ENCODE peak calls at places on chromosome 16, in four cellular contexts. One of them, this sample, is unnamed.

GRCh38 chr16:89202422-89203215 is 2.3 kb upstream of the SLC22A31 start:
- DNase-seq in neural crest cell: no peak
- DNase-seq in ACHN: no peak
- DNase-seq in NCI-H1694 treated with DMSO at 0.1 percent for 48 hours: no peak
- DNase-seq in this sample: no peak

GRCh38 chr16:66478733-66479511 is 51.8 kb downstream of the BEAN1 start:
- DNase-seq in neural crest cell: peak
- DNase-seq in ACHN: peak
- DNase-seq in NCI-H1694 treated with DMSO at 0.1 percent for 48 hours: peak
- DNase-seq in this sample: peak

GRCh38 chr16:85192233-85192632 is 80.0 kb upstream of the CIBAR2 start:
- DNase-seq in NCI-H1694 treated with DMSO at 0.1 percent for 48 hours: peak
- DNase-seq in ACHN: no peak
- DNase-seq in neural crest cell: no peak
- DNase-seq in this sample: no peak

GRCh38 chr16:87808108-87808507 is 42.3 kb upstream of the KLHDC4 start:
- DNase-seq in NCI-H1694 treated with DMSO at 0.1 percent for 48 hours: no peak
- DNase-seq in neural crest cell: no peak
- DNase-seq in ACHN: no peak
- DNase-seq in this sample: no peak

GRCh38 chr16:50372611-50373344 is 4.0 kb upstream of the BRD7 start:
- DNase-seq in neural crest cell: no peak
- DNase-seq in NCI-H1694 treated with DMSO at 0.1 percent for 48 hours: peak
- DNase-seq in ACHN: no peak
- DNase-seq in this sample: no peak

GRCh38 chr16:84593825-84594724 is 23.8 kb downstream of the COTL1 start:
- DNase-seq in NCI-H1694 treated with DMSO at 0.1 percent for 48 hours: no peak
- DNase-seq in neural crest cell: no peak
- DNase-seq in ACHN: no peak
- DNase-seq in this sample: no peak

GRCh38 chr16:88920618-88921602 is 54.5 kb upstream of the PABPN1L start:
- DNase-seq in NCI-H1694 treated with DMSO at 0.1 percent for 48 hours: peak
- DNase-seq in neural crest cell: no peak
- DNase-seq in ACHN: no peak
- DNase-seq in this sample: no peak

GRCh38 chr16:29769507-29769906 is 8.5 kb upstream of the ZG16 start:
- DNase-seq in NCI-H1694 treated with DMSO at 0.1 percent for 48 hours: no peak
- DNase-seq in ACHN: no peak
- DNase-seq in neural crest cell: no peak
- DNase-seq in this sample: no peak

GRCh38 chr16:50001144-50001543 is 23.9 kb upstream of the CNEP1R1 start:
- DNase-seq in ACHN: no peak
- DNase-seq in NCI-H1694 treated with DMSO at 0.1 percent for 48 hours: no peak
- DNase-seq in neural crest cell: no peak
- DNase-seq in this sample: no peak

GRCh38 chr16:82703156-82703555 is 76.4 kb downstream of the CDH13 start:
- DNase-seq in ACHN: peak
- DNase-seq in neural crest cell: no peak
- DNase-seq in NCI-H1694 treated with DMSO at 0.1 percent for 48 hours: no peak
- DNase-seq in this sample: no peak

GRCh38 chr16:70163596-70163995 is 10.0 kb upstream of the CLEC18C start:
- DNase-seq in neural crest cell: no peak
- DNase-seq in ACHN: no peak
- DNase-seq in NCI-H1694 treated with DMSO at 0.1 percent for 48 hours: no peak
- DNase-seq in this sample: no peak

GRCh38 chr16:65059421-65059980 is 62.4 kb downstream of the CDH11 start:
- DNase-seq in NCI-H1694 treated with DMSO at 0.1 percent for 48 hours: no peak
- DNase-seq in ACHN: no peak
- DNase-seq in neural crest cell: peak
- DNase-seq in this sample: no peak

GRCh38 chr16:86886651-86887050 is 308.3 kb downstream of the FOXL1 start:
- DNase-seq in ACHN: peak
- DNase-seq in NCI-H1694 treated with DMSO at 0.1 percent for 48 hours: no peak
- DNase-seq in neural crest cell: no peak
- DNase-seq in this sample: no peak

GRCh38 chr16:19555938-19556778 is 655 bp downstream of the VPS35L start:
- DNase-seq in ACHN: peak
- DNase-seq in NCI-H1694 treated with DMSO at 0.1 percent for 48 hours: no peak
- DNase-seq in neural crest cell: peak
- DNase-seq in this sample: no peak

GRCh38 chr16:31874354-31875111 is 926 bp downstream of the ZNF267 start:
- DNase-seq in neural crest cell: no peak
- DNase-seq in ACHN: peak
- DNase-seq in NCI-H1694 treated with DMSO at 0.1 percent for 48 hours: no peak
- DNase-seq in this sample: no peak

GRCh38 chr16:79598341-79599181 is 2.0 kb downstream of the MAF start:
- DNase-seq in NCI-H1694 treated with DMSO at 0.1 percent for 48 hours: no peak
- DNase-seq in ACHN: no peak
- DNase-seq in neural crest cell: peak
- DNase-seq in this sample: peak

GRCh38 chr16:89557230-89557935 is 3.1 kb upstream of the RPL13 start:
- DNase-seq in ACHN: peak
- DNase-seq in NCI-H1694 treated with DMSO at 0.1 percent for 48 hours: peak
- DNase-seq in neural crest cell: peak
- DNase-seq in this sample: peak

GRCh38 chr16:85061566-85061965 is 34.0 kb downstream of the KIAA0513 start:
- DNase-seq in ACHN: no peak
- DNase-seq in neural crest cell: no peak
- DNase-seq in NCI-H1694 treated with DMSO at 0.1 percent for 48 hours: no peak
- DNase-seq in this sample: no peak

GRCh38 chr16:69481901-69482341 is 57.5 kb downstream of the CYB5B start:
- DNase-seq in ACHN: no peak
- DNase-seq in NCI-H1694 treated with DMSO at 0.1 percent for 48 hours: no peak
- DNase-seq in neural crest cell: no peak
- DNase-seq in this sample: no peak

GRCh38 chr16:30567991-30568638 is 3.4 kb downstream of the ZNF688 start:
- DNase-seq in NCI-H1694 treated with DMSO at 0.1 percent for 48 hours: no peak
- DNase-seq in ACHN: no peak
- DNase-seq in neural crest cell: no peak
- DNase-seq in this sample: no peak

GRCh38 chr16:52398491-52398960 is 148.4 kb downstream of the TOX3 start:
- DNase-seq in NCI-H1694 treated with DMSO at 0.1 percent for 48 hours: no peak
- DNase-seq in neural crest cell: no peak
- DNase-seq in ACHN: no peak
- DNase-seq in this sample: peak

GRCh38 chr16:29816694-29817441 is 916 bp downstream of the PAGR1 start:
- DNase-seq in ACHN: peak
- DNase-seq in neural crest cell: peak
- DNase-seq in NCI-H1694 treated with DMSO at 0.1 percent for 48 hours: no peak
- DNase-seq in this sample: peak

GRCh38 chr16:89623511-89624232 is 10.2 kb downstream of the DPEP1 start:
- DNase-seq in neural crest cell: no peak
- DNase-seq in NCI-H1694 treated with DMSO at 0.1 percent for 48 hours: no peak
- DNase-seq in ACHN: no peak
- DNase-seq in this sample: no peak

GRCh38 chr16:11794447-11794846 is 2.6 kb downstream of the ZC3H7A start:
- DNase-seq in NCI-H1694 treated with DMSO at 0.1 percent for 48 hours: no peak
- DNase-seq in neural crest cell: no peak
- DNase-seq in ACHN: no peak
- DNase-seq in this sample: no peak

GRCh38 chr16:85570735-85571562 is 42.2 kb upstream of the GSE1 start:
- DNase-seq in ACHN: no peak
- DNase-seq in NCI-H1694 treated with DMSO at 0.1 percent for 48 hours: no peak
- DNase-seq in neural crest cell: no peak
- DNase-seq in this sample: no peak

GRCh38 chr16:200388-200787 is 20.1 kb downstream of the HBQ1 start:
- DNase-seq in NCI-H1694 treated with DMSO at 0.1 percent for 48 hours: no peak
- DNase-seq in ACHN: peak
- DNase-seq in neural crest cell: no peak
- DNase-seq in this sample: no peak

GRCh38 chr16:30715777-30716445 is 16.9 kb downstream of the SRCAP start:
- DNase-seq in neural crest cell: no peak
- DNase-seq in NCI-H1694 treated with DMSO at 0.1 percent for 48 hours: no peak
- DNase-seq in ACHN: no peak
- DNase-seq in this sample: no peak

GRCh38 chr16:75908718-75909117 is 182.4 kb upstream of the CPHXL start:
- DNase-seq in NCI-H1694 treated with DMSO at 0.1 percent for 48 hours: peak
- DNase-seq in ACHN: no peak
- DNase-seq in neural crest cell: no peak
- DNase-seq in this sample: no peak

GRCh38 chr16:70809392-70810060 is 8.6 kb upstream of the VAC14 start:
- DNase-seq in NCI-H1694 treated with DMSO at 0.1 percent for 48 hours: no peak
- DNase-seq in neural crest cell: no peak
- DNase-seq in ACHN: no peak
- DNase-seq in this sample: no peak

GRCh38 chr16:49452568-49452967 is 79.0 kb downstream of the C16orf78 start:
- DNase-seq in neural crest cell: no peak
- DNase-seq in ACHN: no peak
- DNase-seq in NCI-H1694 treated with DMSO at 0.1 percent for 48 hours: no peak
- DNase-seq in this sample: no peak

GRCh38 chr16:445566-445965 is 20.1 kb downstream of the RAB11FIP3 start:
- DNase-seq in neural crest cell: no peak
- DNase-seq in NCI-H1694 treated with DMSO at 0.1 percent for 48 hours: no peak
- DNase-seq in ACHN: no peak
- DNase-seq in this sample: no peak

GRCh38 chr16:4217246-4218131 is 24.4 kb downstream of the SRL start:
- DNase-seq in ACHN: no peak
- DNase-seq in NCI-H1694 treated with DMSO at 0.1 percent for 48 hours: no peak
- DNase-seq in neural crest cell: no peak
- DNase-seq in this sample: no peak

This sample was measured in HuH-7.5.